ENCODE peak calls at places on chromosomes 13 and 19, in nine cellular contexts. Y is heart left ventricle; D is LNCaP clone FGC; H is CD4-positive, alpha-beta T cell; T is T follicular helper cell; X is adipocyte; E is stimulated activated CD8-positive, alpha-beta memory T cell treated with anti-CD3 and anti-CD28 coated beads, Interleukin-15, amount 100 ng/mL, for 48 hours; G is AG08396; L is fibroblast of gingiva. Q is an unnamed sample.

GRCh38 chr13:79081942-79082341 is 324.1 kb downstream of the RBM26 start:
- DNase-seq in L (no peak), Y (no peak), H (no peak), D (no peak), E (no peak), G (no peak), X (no peak), T (no peak), Q (no peak)

GRCh38 chr13:75479102-75479501 is 2.9 kb downstream of the TBC1D4 start:
- DNase-seq in H (no peak), Y (no peak), G (no peak), D (peak; percentile 54), E (no peak), L (no peak), X (no peak), T (no peak), Q (no peak)

GRCh38 chr13:97346097-97346496 is 87.9 kb upstream of the RAP2A start:
- DNase-seq in X (no peak), E (no peak), H (no peak), D (no peak), G (no peak), Y (no peak), T (no peak), L (no peak), Q (no peak)

GRCh38 chr13:27120811-27121210 is 50.8 kb downstream of the USP12 start:
- DNase-seq in G (no peak), L (no peak), X (no peak), E (no peak), D (no peak), Y (no peak), T (no peak), H (no peak), Q (no peak)

GRCh38 chr19:43522929-43523328 is 4.1 kb downstream of the ETHE1 start:
- DNase-seq in E (no peak), Y (no peak), X (no peak), G (no peak), L (no peak), H (no peak), D (no peak), T (no peak), Q (no peak)

GRCh38 chr19:8151499-8152035 is 2.2 kb upstream of the FBN3 start:
- DNase-seq in X (no peak), G (peak; percentile 8), T (no peak), H (no peak), D (no peak), E (no peak), Y (no peak), L (no peak), Q (no peak)

GRCh38 chr19:30742981-30743380 is 370.8 kb downstream of the ZNF536 start:
- DNase-seq in E (no peak), D (no peak), X (no peak), L (no peak), H (no peak), G (no peak), Y (no peak), T (no peak), Q (no peak)

GRCh38 chr13:113489549-113490495 is 689 bp downstream of the DCUN1D2 start:
- DNase-seq in Y (no peak), H (peak; percentile 21), X (peak; percentile 79), L (peak; percentile 26), D (no peak), T (peak; percentile 9), E (peak; percentile 14), G (peak; percentile 77), Q (peak; percentile 73)

GRCh38 chr13:42119091-42119490 is 70.6 kb downstream of the DGKH start:
- DNase-seq in L (no peak), G (no peak), T (no peak), E (no peak), H (no peak), Y (no peak), X (no peak), D (no peak), Q (no peak)

GRCh38 chr19:50003254-50003788 is 21.9 kb downstream of the VRK3 start:
- DNase-seq in Y (no peak), X (no peak), G (no peak), H (no peak), T (no peak), E (no peak), L (no peak), D (no peak), Q (no peak)

GRCh38 chr13:75327132-75327505 is 154.8 kb downstream of the TBC1D4 start:
- DNase-seq in E (no peak), H (no peak), T (no peak), Y (no peak), L (no peak), D (no peak), G (no peak), X (no peak), Q (no peak)

GRCh38 chr13:39789451-39789850 is 134.0 kb downstream of the COG6 start:
- DNase-seq in E (no peak), L (no peak), D (no peak), T (no peak), H (no peak), X (no peak), Y (no peak), G (no peak), Q (no peak)